ENCODE peak calls at places on chromosomes 12 and 14, in six cellular contexts. One of them, this sample, is unnamed.

GRCh38 chr12:80627773-80628172 is 79.7 kb upstream of the MYF6 start:
- DNase-seq in heart left ventricle: no peak
- DNase-seq in psoas muscle: no peak
- DNase-seq in astrocyte of the cerebellum: peak; percentile 62
- DNase-seq in choroid plexus epithelial cell: peak; percentile 79
- DNase-seq in fibroblast of the aortic adventitia: peak; percentile 38
- DNase-seq in this sample: peak; percentile 46

GRCh38 chr14:102935756-102936155 is 13.3 kb downstream of the AMN start:
- DNase-seq in heart left ventricle: no peak
- DNase-seq in psoas muscle: no peak
- DNase-seq in astrocyte of the cerebellum: no peak
- DNase-seq in choroid plexus epithelial cell: no peak
- DNase-seq in fibroblast of the aortic adventitia: no peak
- DNase-seq in this sample: no peak

GRCh38 chr12:114347861-114348260 is 58.1 kb downstream of the TBX5 start:
- DNase-seq in heart left ventricle: no peak
- DNase-seq in psoas muscle: no peak
- DNase-seq in astrocyte of the cerebellum: no peak
- DNase-seq in choroid plexus epithelial cell: no peak
- DNase-seq in fibroblast of the aortic adventitia: no peak
- DNase-seq in this sample: no peak

GRCh38 chr12:47967461-47968430 is 4.3 kb downstream of the TMEM106C start:
- DNase-seq in heart left ventricle: no peak
- DNase-seq in psoas muscle: peak; percentile 48
- DNase-seq in astrocyte of the cerebellum: no peak
- DNase-seq in choroid plexus epithelial cell: peak; percentile 76
- DNase-seq in fibroblast of the aortic adventitia: peak; percentile 72
- DNase-seq in this sample: no peak

GRCh38 chr12:15709524-15709923 is 79.7 kb downstream of the EPS8 start:
- DNase-seq in heart left ventricle: no peak
- DNase-seq in psoas muscle: no peak
- DNase-seq in astrocyte of the cerebellum: no peak
- DNase-seq in choroid plexus epithelial cell: no peak
- DNase-seq in fibroblast of the aortic adventitia: no peak
- DNase-seq in this sample: no peak

GRCh38 chr12:120771097-120771496 is 45.5 kb downstream of the ACADS start:
- DNase-seq in heart left ventricle: no peak
- DNase-seq in psoas muscle: no peak
- DNase-seq in astrocyte of the cerebellum: no peak
- DNase-seq in choroid plexus epithelial cell: peak; percentile 47
- DNase-seq in fibroblast of the aortic adventitia: no peak
- DNase-seq in this sample: no peak

GRCh38 chr14:41899416-41899815 is 292.7 kb downstream of the LRFN5 start:
- DNase-seq in heart left ventricle: no peak
- DNase-seq in psoas muscle: no peak
- DNase-seq in astrocyte of the cerebellum: peak; percentile 32
- DNase-seq in choroid plexus epithelial cell: peak; percentile 71
- DNase-seq in fibroblast of the aortic adventitia: peak; percentile 47
- DNase-seq in this sample: no peak

GRCh38 chr12:3533703-3534386 is 42.8 kb downstream of the PRMT8 start:
- DNase-seq in heart left ventricle: peak; percentile 69
- DNase-seq in psoas muscle: peak; percentile 78
- DNase-seq in astrocyte of the cerebellum: no peak
- DNase-seq in choroid plexus epithelial cell: peak; percentile 58
- DNase-seq in fibroblast of the aortic adventitia: peak; percentile 15
- DNase-seq in this sample: no peak

GRCh38 chr12:127383281-127383680 is 883.7 kb upstream of the TMEM132C start:
- DNase-seq in heart left ventricle: no peak
- DNase-seq in psoas muscle: no peak
- DNase-seq in astrocyte of the cerebellum: no peak
- DNase-seq in choroid plexus epithelial cell: no peak
- DNase-seq in fibroblast of the aortic adventitia: peak; percentile 23
- DNase-seq in this sample: no peak

GRCh38 chr14:32728957-32729356 is 209.7 kb upstream of the NPAS3 start:
- DNase-seq in heart left ventricle: no peak
- DNase-seq in psoas muscle: no peak
- DNase-seq in astrocyte of the cerebellum: no peak
- DNase-seq in choroid plexus epithelial cell: no peak
- DNase-seq in fibroblast of the aortic adventitia: no peak
- DNase-seq in this sample: no peak

GRCh38 chr12:31119531-31120211 is 46.0 kb downstream of the DDX11 start:
- DNase-seq in heart left ventricle: no peak
- DNase-seq in psoas muscle: no peak
- DNase-seq in astrocyte of the cerebellum: no peak
- DNase-seq in choroid plexus epithelial cell: no peak
- DNase-seq in fibroblast of the aortic adventitia: no peak
- DNase-seq in this sample: no peak

GRCh38 chr12:124514145-124514995 is 53.0 kb downstream of the NCOR2 start:
- DNase-seq in heart left ventricle: no peak
- DNase-seq in psoas muscle: no peak
- DNase-seq in astrocyte of the cerebellum: no peak
- DNase-seq in choroid plexus epithelial cell: no peak
- DNase-seq in fibroblast of the aortic adventitia: no peak
- DNase-seq in this sample: no peak

GRCh38 chr12:54251667-54252284 is 28.1 kb downstream of the CBX5 start:
- DNase-seq in heart left ventricle: no peak
- DNase-seq in psoas muscle: no peak
- DNase-seq in astrocyte of the cerebellum: peak; percentile 33
- DNase-seq in choroid plexus epithelial cell: peak; percentile 78
- DNase-seq in fibroblast of the aortic adventitia: peak; percentile 73
- DNase-seq in this sample: no peak

GRCh38 chr12:128792398-128792797 is 31.4 kb downstream of the SLC15A4 start:
- DNase-seq in heart left ventricle: no peak
- DNase-seq in psoas muscle: no peak
- DNase-seq in astrocyte of the cerebellum: no peak
- DNase-seq in choroid plexus epithelial cell: no peak
- DNase-seq in fibroblast of the aortic adventitia: no peak
- DNase-seq in this sample: no peak

GRCh38 chr14:35390577-35391387 is 13.8 kb downstream of the NFKBIA start:
- DNase-seq in heart left ventricle: no peak
- DNase-seq in psoas muscle: no peak
- DNase-seq in astrocyte of the cerebellum: no peak
- DNase-seq in choroid plexus epithelial cell: peak; percentile 47
- DNase-seq in fibroblast of the aortic adventitia: no peak
- DNase-seq in this sample: no peak

GRCh38 chr14:50545618-50546017 is 13.2 kb upstream of the MAP4K5 start:
- DNase-seq in heart left ventricle: no peak
- DNase-seq in psoas muscle: no peak
- DNase-seq in astrocyte of the cerebellum: no peak
- DNase-seq in choroid plexus epithelial cell: peak; percentile 11
- DNase-seq in fibroblast of the aortic adventitia: no peak
- DNase-seq in this sample: no peak

GRCh38 chr12:132190012-132190755 is 45.9 kb downstream of the NOC4L start:
- DNase-seq in heart left ventricle: no peak
- DNase-seq in psoas muscle: no peak
- DNase-seq in astrocyte of the cerebellum: no peak
- DNase-seq in choroid plexus epithelial cell: no peak
- DNase-seq in fibroblast of the aortic adventitia: no peak
- DNase-seq in this sample: no peak

GRCh38 chr14:103121846-103122577 is 1.2 kb upstream of the TNFAIP2 start:
- DNase-seq in heart left ventricle: peak; percentile 87
- DNase-seq in psoas muscle: peak; percentile 95
- DNase-seq in astrocyte of the cerebellum: peak; percentile 51
- DNase-seq in choroid plexus epithelial cell: peak; percentile 26
- DNase-seq in fibroblast of the aortic adventitia: peak; percentile 94
- DNase-seq in this sample: no peak

GRCh38 chr14:80390911-80391310 is 179.6 kb upstream of the DIO2 start:
- DNase-seq in heart left ventricle: no peak
- DNase-seq in psoas muscle: no peak
- DNase-seq in astrocyte of the cerebellum: no peak
- DNase-seq in choroid plexus epithelial cell: peak; percentile 88
- DNase-seq in fibroblast of the aortic adventitia: peak; percentile 46
- DNase-seq in this sample: no peak

GRCh38 chr14:90760591-90761316 is 55.5 kb downstream of the TTC7B start:
- DNase-seq in heart left ventricle: no peak
- DNase-seq in psoas muscle: no peak
- DNase-seq in astrocyte of the cerebellum: peak; percentile 4
- DNase-seq in choroid plexus epithelial cell: peak; percentile 59
- DNase-seq in fibroblast of the aortic adventitia: peak; percentile 35
- DNase-seq in this sample: no peak

GRCh38 chr12:64526859-64527258 is 74.9 kb downstream of the TBK1 start:
- DNase-seq in heart left ventricle: no peak
- DNase-seq in psoas muscle: no peak
- DNase-seq in astrocyte of the cerebellum: peak; percentile 31
- DNase-seq in choroid plexus epithelial cell: peak; percentile 58
- DNase-seq in fibroblast of the aortic adventitia: peak; percentile 9
- DNase-seq in this sample: no peak

GRCh38 chr12:120799417-120800045 is 73.9 kb downstream of the ACADS start:
- DNase-seq in heart left ventricle: no peak
- DNase-seq in psoas muscle: no peak
- DNase-seq in astrocyte of the cerebellum: no peak
- DNase-seq in choroid plexus epithelial cell: no peak
- DNase-seq in fibroblast of the aortic adventitia: no peak
- DNase-seq in this sample: no peak

GRCh38 chr12:104864668-104865067 is 93.4 kb downstream of the SLC41A2 start:
- DNase-seq in heart left ventricle: no peak
- DNase-seq in psoas muscle: no peak
- DNase-seq in astrocyte of the cerebellum: no peak
- DNase-seq in choroid plexus epithelial cell: peak; percentile 46
- DNase-seq in fibroblast of the aortic adventitia: peak; percentile 34
- DNase-seq in this sample: no peak

GRCh38 chr12:38268612-38269011 is 48.0 kb upstream of the ALG10B start:
- DNase-seq in heart left ventricle: no peak
- DNase-seq in psoas muscle: no peak
- DNase-seq in astrocyte of the cerebellum: no peak
- DNase-seq in choroid plexus epithelial cell: no peak
- DNase-seq in fibroblast of the aortic adventitia: no peak
- DNase-seq in this sample: no peak
- TF ChIP-seq CTCF in heart left ventricle: no peak
- TF ChIP-seq CTCF in psoas muscle: no peak
- TF ChIP-seq CTCF in astrocyte of the cerebellum: no peak
- TF ChIP-seq CTCF in choroid plexus epithelial cell: no peak
- TF ChIP-seq CTCF in fibroblast of the aortic adventitia: no peak
- TF ChIP-seq CTCF in this sample: no peak

GRCh38 chr12:46530373-46531056 is 157.9 kb upstream of the SLC38A2 start:
- DNase-seq in heart left ventricle: no peak
- DNase-seq in psoas muscle: peak; percentile 43
- DNase-seq in astrocyte of the cerebellum: no peak
- DNase-seq in choroid plexus epithelial cell: no peak
- DNase-seq in fibroblast of the aortic adventitia: no peak
- DNase-seq in this sample: no peak
- H3K4me3 ChIP-seq in heart left ventricle: no peak overlapping the region
- H3K4me3 ChIP-seq in psoas muscle: no peak overlapping the region
- H3K4me3 ChIP-seq in astrocyte of the cerebellum: no peak overlapping the region
- H3K4me3 ChIP-seq in choroid plexus epithelial cell: no peak overlapping the region
- H3K4me3 ChIP-seq in fibroblast of the aortic adventitia: no peak overlapping the region
- H3K4me3 ChIP-seq in this sample: no peak overlapping the region

GRCh38 chr14:106509795-106510194 is 983.4 kb downstream of the TMEM121 start:
- DNase-seq in heart left ventricle: no peak
- DNase-seq in psoas muscle: no peak
- DNase-seq in astrocyte of the cerebellum: no peak
- DNase-seq in choroid plexus epithelial cell: no peak
- DNase-seq in fibroblast of the aortic adventitia: no peak
- DNase-seq in this sample: no peak

GRCh38 chr14:106509176-106509575 is 982.8 kb downstream of the TMEM121 start:
- DNase-seq in heart left ventricle: no peak
- DNase-seq in psoas muscle: no peak
- DNase-seq in astrocyte of the cerebellum: no peak
- DNase-seq in choroid plexus epithelial cell: no peak
- DNase-seq in fibroblast of the aortic adventitia: no peak
- DNase-seq in this sample: no peak

GRCh38 chr14:106506901-106507305 is 980.5 kb downstream of the TMEM121 start:
- DNase-seq in heart left ventricle: no peak
- DNase-seq in psoas muscle: no peak
- DNase-seq in astrocyte of the cerebellum: no peak
- DNase-seq in choroid plexus epithelial cell: no peak
- DNase-seq in fibroblast of the aortic adventitia: no peak
- DNase-seq in this sample: no peak

GRCh38 chr14:106507354-106507753 is 981.0 kb downstream of the TMEM121 start:
- DNase-seq in heart left ventricle: no peak
- DNase-seq in psoas muscle: no peak
- DNase-seq in astrocyte of the cerebellum: no peak
- DNase-seq in choroid plexus epithelial cell: no peak
- DNase-seq in fibroblast of the aortic adventitia: no peak
- DNase-seq in this sample: no peak

GRCh38 chr14:106508216-106508615 is 981.8 kb downstream of the TMEM121 start:
- DNase-seq in heart left ventricle: no peak
- DNase-seq in psoas muscle: no peak
- DNase-seq in astrocyte of the cerebellum: no peak
- DNase-seq in choroid plexus epithelial cell: no peak
- DNase-seq in fibroblast of the aortic adventitia: no peak
- DNase-seq in this sample: no peak
- TF ChIP-seq CTCF in heart left ventricle: no peak
- TF ChIP-seq CTCF in psoas muscle: no peak
- TF ChIP-seq CTCF in astrocyte of the cerebellum: no peak
- TF ChIP-seq CTCF in choroid plexus epithelial cell: no peak
- TF ChIP-seq CTCF in fibroblast of the aortic adventitia: no peak
- TF ChIP-seq CTCF in this sample: no peak

GRCh38 chr12:78865297-78865955 is 852 bp downstream of the SYT1 start:
- DNase-seq in heart left ventricle: no peak
- DNase-seq in psoas muscle: no peak
- DNase-seq in astrocyte of the cerebellum: no peak
- DNase-seq in choroid plexus epithelial cell: peak; percentile 11
- DNase-seq in fibroblast of the aortic adventitia: peak; percentile 25
- DNase-seq in this sample: no peak
- H3K4me3 ChIP-seq in heart left ventricle: no peak overlapping the region
- H3K4me3 ChIP-seq in psoas muscle: peak overlapping the region; percentile 55
- H3K4me3 ChIP-seq in astrocyte of the cerebellum: peak overlapping the region; percentile 92
- H3K4me3 ChIP-seq in choroid plexus epithelial cell: peak overlapping the region; percentile 80
- H3K4me3 ChIP-seq in fibroblast of the aortic adventitia: peak overlapping the region; percentile 86
- H3K4me3 ChIP-seq in this sample: peak overlapping the region; percentile 71

DNA sequence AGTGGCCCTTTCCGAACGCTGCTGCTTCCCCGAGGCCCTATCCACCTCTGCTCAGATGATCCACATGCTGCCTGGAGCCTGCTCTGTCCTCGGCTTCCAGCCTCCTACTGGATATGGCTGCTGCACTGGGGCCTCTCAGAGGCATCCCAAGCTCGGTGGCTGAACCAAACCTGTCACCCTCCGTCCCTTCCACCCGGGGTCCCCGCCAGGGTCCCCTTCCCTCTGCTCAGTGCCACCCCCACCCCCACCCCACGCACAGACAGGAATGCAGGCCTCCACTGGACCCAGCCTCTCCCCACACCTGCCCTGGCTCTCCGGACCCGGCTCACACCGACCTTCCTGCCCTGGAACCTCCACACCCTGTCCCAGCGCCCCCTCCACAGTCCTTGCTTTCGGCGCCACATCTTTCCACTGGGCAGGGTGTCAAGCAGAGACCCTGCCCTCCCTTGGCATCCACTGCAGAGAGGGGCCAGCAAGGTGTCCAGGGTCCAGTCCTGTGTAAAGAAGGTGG is 6.1 kb downstream of the CEP170B start:
- DNase-seq in heart left ventricle: no peak
- DNase-seq in psoas muscle: peak; percentile 34
- DNase-seq in astrocyte of the cerebellum: no peak
- DNase-seq in choroid plexus epithelial cell: no peak
- DNase-seq in fibroblast of the aortic adventitia: no peak
- DNase-seq in this sample: no peak
- TF ChIP-seq CTCF in heart left ventricle: no peak
- TF ChIP-seq CTCF in psoas muscle: no peak
- TF ChIP-seq CTCF in astrocyte of the cerebellum: no peak
- TF ChIP-seq CTCF in choroid plexus epithelial cell: no peak
- TF ChIP-seq CTCF in fibroblast of the aortic adventitia: no peak
- TF ChIP-seq CTCF in this sample: no peak

GRCh38 chr14:64703393-64704144 is 655 bp upstream of the PLEKHG3 start:
- DNase-seq in heart left ventricle: no peak
- DNase-seq in psoas muscle: no peak
- DNase-seq in astrocyte of the cerebellum: no peak
- DNase-seq in choroid plexus epithelial cell: no peak
- DNase-seq in fibroblast of the aortic adventitia: peak; percentile 35
- DNase-seq in this sample: no peak
- H3K4me3 ChIP-seq in heart left ventricle: peak overlapping the region; percentile 89
- H3K4me3 ChIP-seq in psoas muscle: peak overlapping the region; percentile 89
- H3K4me3 ChIP-seq in astrocyte of the cerebellum: peak overlapping the region; percentile 74
- H3K4me3 ChIP-seq in choroid plexus epithelial cell: peak overlapping the region; percentile 75
- H3K4me3 ChIP-seq in fibroblast of the aortic adventitia: peak overlapping the region; percentile 83
- H3K4me3 ChIP-seq in this sample: peak overlapping the region; percentile 86